ENCODE peak calls at places on chromosome 3, in four cellular contexts. X is fibroblast of the aortic adventitia, V is uterus, J is IMR-90. S is an unnamed sample.

GRCh38 chr3:56919137-56919796 is 117.5 kb upstream of the ARHGEF3 start:
- DNase-seq in V (no peak), X (no peak), J (no peak), S (no peak)

GRCh38 chr3:127817331-127817821 is 4.9 kb downstream of the MGLL start:
- DNase-seq in J (peak; percentile 84), V (no peak), X (peak; percentile 82), S (no peak)

GRCh38 chr3:111859974-111860859 is 1.2 kb downstream of the PHLDB2 start:
- DNase-seq in J (peak; percentile 87), X (peak; percentile 92), V (peak; percentile 86), S (peak; percentile 82)

GRCh38 chr3:16130066-16130465 is 44.4 kb upstream of the GALNT15 start:
- DNase-seq in J (peak; percentile 93), V (no peak), X (peak; percentile 77), S (no peak)

GRCh38 chr3:172512363-172512762 is 10.9 kb downstream of the TNFSF10 start:
- DNase-seq in V (no peak), J (no peak), X (peak; percentile 62), S (peak; percentile 72)

GRCh38 chr3:188711898-188712256 is 459.9 kb upstream of the TPRG1 start:
- DNase-seq in X (no peak), V (no peak), J (no peak), S (no peak)

GRCh38 chr3:71816757-71817156 is 31.8 kb upstream of the PROK2 start:
- DNase-seq in J (no peak), V (no peak), X (no peak), S (no peak)

GRCh38 chr3:142272200-142272891 is 47.0 kb upstream of the GK5 start:
- DNase-seq in J (peak; percentile 71), V (no peak), X (peak; percentile 12), S (no peak)

GRCh38 chr3:72818092-72818721 is 30.0 kb downstream of the SHQ1 start:
- DNase-seq in V (no peak), J (peak; percentile 36), X (peak; percentile 65), S (peak; percentile 17)

GRCh38 chr3:150519026-150519425 is 27.3 kb downstream of the SERP1 start:
- DNase-seq in J (no peak), X (no peak), V (no peak), S (no peak)

GRCh38 chr3:37862219-37862711 is 585 bp downstream of the CTDSPL start:
- DNase-seq in V (peak; percentile 55), J (peak; percentile 48), X (peak; percentile 43), S (no peak)

GRCh38 chr3:11603628-11604027 is 40.1 kb downstream of the VGLL4 start:
- DNase-seq in V (peak; percentile 70), J (peak; percentile 97), X (peak; percentile 95), S (no peak)

GRCh38 chr3:11602886-11603285 is 40.8 kb downstream of the VGLL4 start:
- DNase-seq in X (no peak), V (no peak), J (no peak), S (peak; percentile 17)

GRCh38 chr3:11600501-11601282 is 43.0 kb downstream of the VGLL4 start:
- DNase-seq in V (peak; percentile 80), X (peak; percentile 99), J (peak; percentile 100), S (no peak)

GRCh38 chr3:11602441-11602840 is 41.3 kb downstream of the VGLL4 start:
- DNase-seq in J (no peak), X (no peak), V (no peak), S (no peak)

DNA sequence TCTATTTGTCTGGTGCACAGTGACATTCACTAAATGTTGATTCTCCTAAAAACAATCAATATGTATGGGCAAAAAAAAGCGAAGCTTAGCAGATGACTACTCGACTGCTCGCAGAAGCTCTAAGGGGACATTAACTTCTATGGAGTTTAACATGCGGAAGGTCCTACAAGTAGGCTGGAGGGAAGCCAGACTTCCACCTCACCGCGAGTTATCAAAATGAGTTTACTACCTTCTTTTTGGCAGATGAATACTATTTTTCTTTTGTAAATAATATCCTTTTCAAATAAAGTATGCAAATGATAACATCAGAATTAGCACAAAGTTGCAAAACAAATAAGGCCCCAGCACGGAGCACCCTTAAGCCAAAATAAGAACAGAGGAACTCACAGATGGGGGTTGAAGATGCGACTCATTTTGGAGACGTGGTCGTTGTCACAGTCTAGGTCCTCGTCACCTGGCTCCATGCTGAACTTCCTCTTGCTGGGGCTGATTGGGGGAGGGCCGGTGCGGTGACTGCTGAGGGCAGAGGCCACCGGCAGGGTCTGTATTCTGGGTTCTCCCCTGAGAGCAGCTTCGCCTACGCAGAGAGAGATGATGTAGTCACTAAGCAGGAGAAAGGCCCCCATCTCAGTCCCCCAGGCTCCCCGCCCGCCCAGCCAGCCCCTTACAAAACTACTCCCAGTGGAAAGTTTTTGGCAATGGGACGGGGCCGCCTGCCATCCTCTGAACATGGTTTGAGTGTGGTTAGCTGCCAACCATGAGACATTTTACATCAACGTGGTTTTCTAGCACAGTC is 42.1 kb downstream of the VGLL4 start:
- DNase-seq in X (peak; percentile 87), J (peak; percentile 39), V (peak; percentile 68), S (peak; percentile 72)
- H3K4me3 ChIP-seq in X (no peak overlapping the region), J (no peak overlapping the region), V (no peak overlapping the region), S (peak overlapping the region; percentile 26)

GRCh38 chr3:28916713-28917499 is 364.0 kb upstream of the RBMS3 start:
- DNase-seq in X (peak; percentile 88), J (peak; percentile 65), V (peak; percentile 37), S (peak; percentile 84)
- TF ChIP-seq CTCF in X (peak; percentile 69), J (peak; percentile 49), V (peak; percentile 12), S (peak; percentile 54)

GRCh38 chr3:110420158-110420641 is 651.4 kb upstream of the NECTIN3 start:
- DNase-seq in X (peak; percentile 90), V (no peak), J (peak; percentile 90), S (no peak)
- H3K4me3 ChIP-seq in X (peak overlapping the region; percentile 32), V (no peak overlapping the region), J (peak overlapping the region; percentile 44), S (no peak overlapping the region)

DNA sequence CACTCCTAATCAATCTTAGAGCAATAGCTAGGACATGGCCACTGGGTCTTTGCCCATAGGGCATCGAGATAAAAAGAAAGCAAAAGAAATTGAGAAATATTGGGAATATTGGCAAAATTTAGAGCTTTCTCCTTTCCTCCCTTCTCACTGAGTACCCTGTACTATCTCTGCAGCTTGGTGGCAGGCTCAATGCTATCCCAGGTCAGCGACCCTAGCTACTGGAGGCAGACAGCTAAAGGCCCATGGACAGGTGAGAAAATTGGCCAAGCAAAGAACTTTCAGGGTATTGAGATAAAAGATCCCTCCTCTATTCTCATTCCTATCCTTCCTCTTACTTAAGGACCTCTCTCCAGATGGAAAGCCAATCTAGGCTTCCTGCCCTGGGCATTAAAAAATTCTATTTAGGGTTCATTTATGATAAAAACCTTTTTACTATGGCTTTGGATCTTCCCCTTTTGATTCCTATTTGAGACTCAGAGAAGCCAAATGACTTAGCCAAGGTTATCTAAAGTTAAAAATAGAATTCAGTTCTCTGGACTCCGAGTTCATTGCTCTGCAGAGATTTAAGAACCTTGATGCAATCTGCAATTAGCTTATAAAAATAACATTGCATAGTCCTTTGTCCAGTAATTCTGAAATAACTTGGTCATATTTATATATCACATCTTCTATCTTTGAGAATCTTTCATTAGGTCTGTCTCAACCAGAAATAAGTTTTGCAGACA is 75.4 kb downstream of the THRB start:
- DNase-seq in V (no peak), X (no peak), J (no peak), S (no peak)
- TF ChIP-seq CTCF in V (no peak), X (no peak), J (no peak), S (no peak)

DNA sequence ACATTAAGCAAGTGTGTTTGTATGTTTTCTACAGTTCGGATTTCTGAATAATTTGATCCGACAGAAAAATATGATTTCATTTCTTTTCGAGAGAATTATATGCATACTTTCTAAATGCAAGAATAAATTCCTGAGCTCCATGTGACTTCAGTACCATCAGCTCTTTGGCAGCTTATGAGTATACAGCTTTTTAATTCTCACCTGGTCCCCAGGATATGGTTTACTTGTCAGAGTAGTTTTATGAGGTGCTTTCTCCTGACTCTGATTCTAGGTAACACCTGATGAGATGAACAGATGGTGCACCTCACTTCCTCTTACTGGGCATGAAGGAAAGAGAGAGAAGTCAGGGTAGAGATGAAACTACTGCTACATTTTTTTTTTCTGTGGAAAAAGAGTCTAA is 3.1 kb downstream of the HGD start:
- DNase-seq in V (no peak), X (no peak), J (no peak), S (peak; percentile 5)
- H3K4me3 ChIP-seq in V (no peak overlapping the region), X (no peak overlapping the region), J (no peak overlapping the region), S (no peak overlapping the region)

DNA sequence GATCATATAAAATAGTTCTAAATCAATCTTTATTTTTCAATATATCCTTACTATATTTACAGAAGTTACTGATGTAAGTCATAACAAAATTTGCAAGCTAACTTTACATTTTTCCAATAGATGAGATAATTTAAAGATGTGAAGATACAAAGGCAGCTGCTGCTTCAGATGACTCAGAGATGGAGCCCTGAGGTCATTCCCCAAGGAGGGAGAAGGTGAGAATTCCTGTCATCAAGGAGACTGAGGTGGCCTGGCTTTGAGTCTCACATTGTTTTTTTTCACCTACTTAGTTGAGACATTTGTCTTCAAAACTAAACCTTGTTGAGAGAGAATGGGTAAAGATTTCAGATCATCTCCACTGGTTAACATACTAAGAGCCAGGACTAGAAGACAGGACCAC is 3.9 kb upstream of the SAMD7 start:
- DNase-seq in J (no peak), X (no peak), V (no peak), S (no peak)
- TF ChIP-seq CTCF in J (no peak), X (no peak), V (no peak), S (no peak)

DNA sequence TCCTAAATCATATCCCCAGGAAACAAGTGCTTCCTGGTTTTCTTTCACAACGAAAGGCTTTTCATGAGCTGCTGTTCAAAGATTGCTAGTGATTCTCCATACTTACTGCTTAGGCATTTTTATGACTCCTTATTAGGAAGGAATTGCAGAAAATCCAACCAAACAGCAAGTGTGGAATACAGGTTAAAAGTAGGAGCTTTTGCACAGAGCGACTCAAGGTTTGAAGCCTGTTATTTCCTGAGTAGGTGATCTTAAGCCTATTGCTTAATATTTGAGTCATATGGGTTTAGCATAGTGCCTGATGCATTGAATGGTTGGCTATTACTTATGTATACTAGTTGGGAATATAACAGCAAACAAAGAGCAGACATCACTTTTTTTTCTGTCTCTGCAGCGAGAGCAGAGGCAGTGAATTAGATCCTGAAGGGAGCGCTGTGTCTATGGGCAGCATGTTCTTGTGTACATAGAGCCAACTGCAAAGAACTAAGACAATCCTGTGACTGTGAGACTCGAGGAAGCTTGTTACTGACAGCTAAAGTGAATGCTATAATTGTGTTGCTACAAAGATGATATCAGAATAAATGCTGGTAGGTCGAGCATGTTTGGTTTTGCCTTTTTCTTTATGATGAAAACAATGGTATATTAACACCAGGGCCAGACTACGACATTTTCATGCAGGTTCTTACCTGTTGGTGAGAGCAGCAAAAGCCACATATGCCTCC is 6.3 kb downstream of the TM4SF1 start:
- DNase-seq in X (no peak), V (no peak), J (peak; percentile 72), S (no peak)
- H3K4me3 ChIP-seq in X (no peak overlapping the region), V (no peak overlapping the region), J (no peak overlapping the region), S (no peak overlapping the region)

GRCh38 chr3:55873523-55874254 is 386.6 kb upstream of the WNT5A start:
- DNase-seq in J (peak; percentile 74), V (no peak), X (no peak), S (no peak)

GRCh38 chr3:55870576-55870975 is 383.5 kb upstream of the WNT5A start:
- DNase-seq in J (no peak), X (no peak), V (no peak), S (no peak)

GRCh38 chr3:55868347-55868746 is 381.2 kb upstream of the WNT5A start:
- DNase-seq in J (no peak), X (no peak), V (no peak), S (no peak)
- TF ChIP-seq CTCF in J (no peak), X (no peak), V (no peak), S (no peak)